ENCODE peak calls at places on chromosomes 6 and 20, in four cellular contexts. One of them, this sample, is unnamed.

GRCh38 chr6:124393536-124393935 is 568.7 kb upstream of the RNF217 start:
- DNase-seq in GM12878: no peak
- DNase-seq in HepG2: no peak
- DNase-seq in K562: no peak
- DNase-seq in this sample: no peak

GRCh38 chr6:1515781-1516180 is 93.9 kb upstream of the FOXC1 start:
- DNase-seq in HepG2: no peak
- DNase-seq in K562: no peak
- DNase-seq in GM12878: no peak
- DNase-seq in this sample: no peak

GRCh38 chr20:19915111-19915798 is 101.9 kb upstream of the NAA20 start:
- DNase-seq in HepG2: no peak
- DNase-seq in K562: no peak
- DNase-seq in GM12878: no peak
- DNase-seq in this sample: no peak

GRCh38 chr20:58906111-58906510 is 53.6 kb downstream of the GNAS start:
- DNase-seq in HepG2: no peak
- DNase-seq in K562: no peak
- DNase-seq in GM12878: no peak
- DNase-seq in this sample: no peak

GRCh38 chr20:56916345-56916622 is 287.2 kb downstream of the TFAP2C start:
- DNase-seq in GM12878: no peak
- DNase-seq in K562: no peak
- DNase-seq in HepG2: no peak
- DNase-seq in this sample: no peak

GRCh38 chr6:2387445-2387844 is 142.0 kb upstream of the GMDS start:
- DNase-seq in GM12878: no peak
- DNase-seq in K562: no peak
- DNase-seq in HepG2: no peak
- DNase-seq in this sample: no peak

GRCh38 chr6:149162924-149163323 is 154.6 kb upstream of the TAB2 start:
- DNase-seq in K562: no peak
- DNase-seq in HepG2: no peak
- DNase-seq in GM12878: no peak
- DNase-seq in this sample: no peak

GRCh38 chr20:35398660-35399144 is 13.1 kb downstream of the UQCC1 start:
- DNase-seq in HepG2: peak
- DNase-seq in K562: no peak
- DNase-seq in GM12878: no peak
- DNase-seq in this sample: no peak

GRCh38 chr20:40154514-40154913 is 534.5 kb downstream of the MAFB start:
- DNase-seq in K562: no peak
- DNase-seq in HepG2: no peak
- DNase-seq in GM12878: no peak
- DNase-seq in this sample: no peak

GRCh38 chr6:116190550-116190949 is 63.3 kb downstream of the TSPYL4 start:
- DNase-seq in K562: no peak
- DNase-seq in GM12878: no peak
- DNase-seq in HepG2: no peak
- DNase-seq in this sample: no peak

GRCh38 chr6:147106759-147107401 is 97.3 kb upstream of the STXBP5 start:
- DNase-seq in GM12878: no peak
- DNase-seq in HepG2: no peak
- DNase-seq in K562: peak
- DNase-seq in this sample: no peak

GRCh38 chr20:45311589-45312211 is 3.6 kb upstream of the MATN4 start:
- DNase-seq in K562: peak
- DNase-seq in HepG2: peak
- DNase-seq in GM12878: no peak
- DNase-seq in this sample: peak

GRCh38 chr6:37514377-37514776 is 14.7 kb upstream of the CCDC167 start:
- DNase-seq in HepG2: no peak
- DNase-seq in K562: no peak
- DNase-seq in GM12878: no peak
- DNase-seq in this sample: no peak

GRCh38 chr20:24106155-24106800 is 117.7 kb upstream of the GGTLC1 start:
- DNase-seq in K562: no peak
- DNase-seq in GM12878: no peak
- DNase-seq in HepG2: no peak
- DNase-seq in this sample: no peak

GRCh38 chr20:19431308-19431685 is 218.9 kb downstream of the SLC24A3 start:
- DNase-seq in K562: no peak
- DNase-seq in GM12878: no peak
- DNase-seq in HepG2: no peak
- DNase-seq in this sample: no peak

GRCh38 chr6:96939019-96939805 is 14.7 kb downstream of the KLHL32 start:
- DNase-seq in K562: peak
- DNase-seq in GM12878: no peak
- DNase-seq in HepG2: no peak
- DNase-seq in this sample: peak

GRCh38 chr6:35919085-35919826 is 1.6 kb downstream of the SRPK1 start:
- DNase-seq in K562: peak
- DNase-seq in HepG2: peak
- DNase-seq in GM12878: no peak
- DNase-seq in this sample: no peak

GRCh38 chr20:2283706-2284423 is 11.9 kb upstream of the TGM3 start:
- DNase-seq in K562: no peak
- DNase-seq in HepG2: no peak
- DNase-seq in GM12878: no peak
- DNase-seq in this sample: no peak

GRCh38 chr20:60955687-60956086 is 296.4 kb upstream of the CDH4 start:
- DNase-seq in K562: no peak
- DNase-seq in HepG2: no peak
- DNase-seq in GM12878: no peak
- DNase-seq in this sample: no peak

GRCh38 chr6:117573006-117573680 is 29.2 kb downstream of the GOPC start:
- DNase-seq in HepG2: no peak
- DNase-seq in K562: no peak
- DNase-seq in GM12878: no peak
- DNase-seq in this sample: no peak

GRCh38 chr6:45156075-45156474 is 172.1 kb upstream of the RUNX2 start:
- DNase-seq in HepG2: no peak
- DNase-seq in GM12878: peak
- DNase-seq in K562: peak
- DNase-seq in this sample: no peak

GRCh38 chr20:10783660-10784336 is 110.0 kb upstream of the JAG1 start:
- DNase-seq in HepG2: no peak
- DNase-seq in K562: no peak
- DNase-seq in GM12878: no peak
- DNase-seq in this sample: no peak

GRCh38 chr20:57261488-57262243 is 4.8 kb downstream of the BMP7 start:
- DNase-seq in HepG2: no peak
- DNase-seq in GM12878: no peak
- DNase-seq in K562: no peak
- DNase-seq in this sample: no peak

GRCh38 chr6:74199146-74199680 is 503.2 kb downstream of the CD109 start:
- DNase-seq in GM12878: no peak
- DNase-seq in K562: no peak
- DNase-seq in HepG2: no peak
- DNase-seq in this sample: no peak

GRCh38 chr6:160007118-160007517 is 38.2 kb downstream of the IGF2R start:
- DNase-seq in K562: no peak
- DNase-seq in GM12878: no peak
- DNase-seq in HepG2: no peak
- DNase-seq in this sample: no peak

GRCh38 chr20:23446505-23446904 is 6.2 kb downstream of the CST11 start:
- DNase-seq in K562: peak
- DNase-seq in HepG2: peak
- DNase-seq in GM12878: peak
- DNase-seq in this sample: peak

GRCh38 chr20:59159091-59159821 is 4.4 kb upstream of the ZNF831 start:
- DNase-seq in GM12878: no peak
- DNase-seq in K562: peak
- DNase-seq in HepG2: no peak
- DNase-seq in this sample: no peak

GRCh38 chr6:116246089-116246488 is 7.8 kb downstream of the TSPYL4 start:
- DNase-seq in HepG2: no peak
- DNase-seq in GM12878: no peak
- DNase-seq in K562: peak
- DNase-seq in this sample: no peak

GRCh38 chr20:41214202-41214601 is 76.9 kb downstream of the PLCG1 start:
- DNase-seq in K562: no peak
- DNase-seq in HepG2: no peak
- DNase-seq in GM12878: no peak
- DNase-seq in this sample: no peak

GRCh38 chr6:167825059-167825758 is 1.5 kb upstream of the AFDN start:
- DNase-seq in K562: peak
- DNase-seq in GM12878: no peak
- DNase-seq in HepG2: no peak
- DNase-seq in this sample: no peak

DNA sequence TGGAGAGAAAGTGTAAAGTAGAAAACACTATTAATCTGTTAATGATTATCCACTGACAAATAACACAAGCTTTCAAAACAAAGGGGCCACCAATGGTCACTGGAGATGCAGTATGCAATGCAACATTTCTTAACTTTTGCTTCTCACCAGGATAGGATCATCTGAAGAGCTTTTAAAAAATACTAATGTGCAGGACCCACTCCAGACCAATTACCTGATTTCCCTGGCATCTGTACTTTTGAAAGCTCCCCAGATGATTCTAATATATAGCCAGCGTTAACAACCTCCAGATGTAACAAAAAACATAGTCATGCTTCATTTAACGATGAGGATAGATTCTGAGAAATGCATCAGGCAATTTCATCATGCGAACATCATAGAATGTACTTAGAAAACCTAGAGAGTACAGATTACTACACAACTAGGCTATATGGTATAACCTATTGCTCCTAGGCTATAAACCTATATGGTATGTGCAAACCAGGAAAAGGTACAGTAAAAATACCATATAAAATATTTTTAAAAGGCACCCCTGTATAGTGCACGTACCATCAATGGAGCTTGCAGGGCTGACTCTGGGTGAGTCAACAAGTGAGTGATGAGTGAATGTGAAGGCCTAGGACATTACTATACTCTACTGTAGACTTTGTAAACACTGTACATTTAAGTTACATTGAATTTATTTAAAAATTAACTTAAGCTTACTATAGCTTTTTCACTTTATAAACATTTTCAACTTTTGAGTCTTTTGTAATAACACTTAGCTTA is 69.2 kb downstream of the ATG5 start:
- DNase-seq in HepG2: no peak
- DNase-seq in K562: no peak
- DNase-seq in GM12878: no peak
- DNase-seq in this sample: peak
- TF ChIP-seq NFIC in HepG2: no peak
- TF ChIP-seq NFIC in K562: no peak
- TF ChIP-seq NFIC in GM12878: no peak
- TF ChIP-seq NFIC in this sample: peak

DNA sequence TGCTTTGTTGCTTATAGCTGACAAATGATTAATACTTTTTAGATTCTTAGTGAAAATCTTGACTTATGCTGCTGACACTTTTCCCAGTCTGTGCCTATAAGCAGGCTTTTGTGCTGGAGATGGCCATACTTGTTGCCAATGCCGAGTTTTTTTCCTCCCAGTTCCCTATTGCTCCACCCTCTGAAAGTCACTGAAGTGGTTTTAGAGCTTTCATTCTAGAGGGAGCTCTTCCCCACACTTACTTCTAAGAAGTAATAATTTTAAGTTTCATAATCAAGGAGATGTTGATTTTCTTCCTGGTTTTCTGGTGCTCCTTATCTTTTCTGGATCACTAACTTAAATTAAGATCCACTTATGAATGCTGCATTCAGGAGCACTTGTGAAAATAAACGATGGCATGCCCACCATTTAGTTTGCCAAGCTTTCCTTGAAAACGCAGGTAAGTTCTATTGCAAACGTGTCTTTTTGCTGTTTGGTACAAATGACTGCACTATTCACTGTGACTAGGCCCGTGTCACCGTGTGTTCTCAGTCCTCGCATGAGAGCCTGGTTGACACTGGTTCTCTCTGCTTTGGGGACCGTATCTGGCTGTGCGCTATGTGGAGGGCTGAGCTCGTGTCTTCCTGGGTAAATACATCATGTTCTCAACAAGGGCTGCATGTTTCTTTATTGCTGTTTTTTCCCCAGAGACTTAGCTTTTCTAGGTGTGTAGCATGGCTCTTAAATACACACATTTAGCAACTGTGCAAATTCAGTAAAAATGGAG is 50.2 kb downstream of the GFRA4 start:
- DNase-seq in K562: no peak
- DNase-seq in GM12878: no peak
- DNase-seq in HepG2: no peak
- DNase-seq in this sample: no peak
- TF ChIP-seq CTCF in K562: no peak
- TF ChIP-seq CTCF in GM12878: no peak
- TF ChIP-seq CTCF in HepG2: no peak
- TF ChIP-seq CTCF in this sample: no peak

DNA sequence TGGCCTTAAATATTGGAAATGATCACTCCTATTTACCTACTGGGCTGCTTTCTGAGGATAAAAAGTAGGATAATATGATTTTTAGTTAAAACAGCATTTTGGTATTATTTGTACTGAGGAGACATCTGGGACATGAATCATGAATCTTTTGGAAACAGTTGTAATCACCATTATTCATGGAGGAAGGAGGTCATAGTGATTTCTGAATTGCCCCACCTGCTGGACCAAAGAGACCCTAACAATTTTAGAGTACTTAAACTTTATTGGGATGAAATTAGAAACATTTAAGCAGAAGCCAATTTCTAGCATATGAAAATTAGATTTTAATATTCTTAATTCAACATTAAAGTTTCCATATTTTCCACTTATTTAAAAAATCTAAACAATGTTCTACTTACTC is 108.4 kb upstream of the SIM1 start:
- DNase-seq in GM12878: no peak
- DNase-seq in K562: peak
- DNase-seq in HepG2: peak
- DNase-seq in this sample: peak
- TF ChIP-seq NFIC in GM12878: no peak
- TF ChIP-seq NFIC in K562: no peak
- TF ChIP-seq NFIC in HepG2: no peak
- TF ChIP-seq NFIC in this sample: no peak

GRCh38 chr6:158574800-158575199 is 14.9 kb downstream of the TMEM181 start:
- DNase-seq in K562: no peak
- DNase-seq in HepG2: no peak
- DNase-seq in GM12878: no peak
- DNase-seq in this sample: no peak

GRCh38 chr6:158571826-158572652 is 12.1 kb downstream of the TMEM181 start:
- DNase-seq in HepG2: peak
- DNase-seq in K562: no peak
- DNase-seq in GM12878: no peak
- DNase-seq in this sample: no peak

GRCh38 chr6:158572653-158573541 is 13.0 kb downstream of the TMEM181 start:
- DNase-seq in GM12878: no peak
- DNase-seq in HepG2: no peak
- DNase-seq in K562: no peak
- DNase-seq in this sample: no peak

GRCh38 chr6:158575550-158575949 is 15.7 kb downstream of the TMEM181 start:
- DNase-seq in HepG2: no peak
- DNase-seq in K562: no peak
- DNase-seq in GM12878: no peak
- DNase-seq in this sample: no peak

DNA sequence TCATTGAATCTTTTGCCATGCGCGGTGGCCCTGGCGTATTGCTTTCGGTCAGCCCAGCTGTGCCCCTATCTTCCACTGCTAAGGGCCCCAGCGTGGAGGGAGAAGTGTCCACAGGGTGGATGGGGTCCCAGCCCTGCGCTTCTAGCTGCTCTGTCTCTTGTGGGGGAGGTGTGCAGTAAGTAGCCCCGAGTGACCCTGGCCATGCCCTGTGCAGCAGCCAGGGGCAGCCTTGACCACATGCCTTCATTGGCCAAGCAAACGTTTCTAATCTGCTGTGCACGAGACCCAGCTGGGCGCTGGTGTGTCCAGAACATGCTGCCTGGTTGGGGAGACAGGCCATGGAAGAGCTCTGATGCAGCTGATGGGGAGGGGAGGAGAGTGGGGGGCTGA is 13.6 kb downstream of the TMEM181 start:
- DNase-seq in HepG2: no peak
- DNase-seq in K562: no peak
- DNase-seq in GM12878: no peak
- DNase-seq in this sample: no peak
- TF ChIP-seq CTCF in HepG2: no peak
- TF ChIP-seq CTCF in K562: no peak
- TF ChIP-seq CTCF in GM12878: no peak
- TF ChIP-seq CTCF in this sample: no peak